ENCODE peak calls at places on chromosome 16, in nine cellular contexts. One of them, this sample, is unnamed.

GRCh38 chr16:4376126-4376819 is 4.6 kb downstream of the VASN start:
- DNase-seq in GM03348: peak
- DNase-seq in NCI-H1105: no peak
- DNase-seq in ovary: peak
- DNase-seq in stimulated activated CD4-positive, alpha-beta T cell treated with anti-CD3 and anti-CD28 coated beads, Interleukin-4, amount 100 ng/mL, for 1 hour: no peak
- DNase-seq in AG09309: no peak
- DNase-seq in NCI-H1436: no peak
- DNase-seq in activated T-cell treated with anti-CD3 and anti-CD28 coated beads for 1 hour: no peak
- DNase-seq in activated CD4-positive, CD25-positive, alpha-beta regulatory T cell: no peak
- DNase-seq in this sample: no peak

GRCh38 chr16:69089091-69089912 is 16.2 kb upstream of the HAS3 start:
- DNase-seq in GM03348: no peak
- DNase-seq in NCI-H1105: no peak
- DNase-seq in ovary: no peak
- DNase-seq in stimulated activated CD4-positive, alpha-beta T cell treated with anti-CD3 and anti-CD28 coated beads, Interleukin-4, amount 100 ng/mL, for 1 hour: no peak
- DNase-seq in AG09309: no peak
- DNase-seq in NCI-H1436: peak
- DNase-seq in activated T-cell treated with anti-CD3 and anti-CD28 coated beads for 1 hour: no peak
- DNase-seq in activated CD4-positive, CD25-positive, alpha-beta regulatory T cell: no peak
- DNase-seq in this sample: no peak

GRCh38 chr16:23185661-23186060 is 3.1 kb downstream of the SCNN1G start:
- DNase-seq in GM03348: no peak
- DNase-seq in NCI-H1105: no peak
- DNase-seq in ovary: no peak
- DNase-seq in stimulated activated CD4-positive, alpha-beta T cell treated with anti-CD3 and anti-CD28 coated beads, Interleukin-4, amount 100 ng/mL, for 1 hour: no peak
- DNase-seq in AG09309: no peak
- DNase-seq in NCI-H1436: no peak
- DNase-seq in activated T-cell treated with anti-CD3 and anti-CD28 coated beads for 1 hour: no peak
- DNase-seq in activated CD4-positive, CD25-positive, alpha-beta regulatory T cell: no peak
- DNase-seq in this sample: no peak

GRCh38 chr16:11401161-11402050 is 56.1 kb downstream of the RMI2 start:
- DNase-seq in GM03348: no peak
- DNase-seq in NCI-H1105: no peak
- DNase-seq in ovary: no peak
- DNase-seq in stimulated activated CD4-positive, alpha-beta T cell treated with anti-CD3 and anti-CD28 coated beads, Interleukin-4, amount 100 ng/mL, for 1 hour: no peak
- DNase-seq in AG09309: no peak
- DNase-seq in NCI-H1436: no peak
- DNase-seq in activated T-cell treated with anti-CD3 and anti-CD28 coated beads for 1 hour: no peak
- DNase-seq in activated CD4-positive, CD25-positive, alpha-beta regulatory T cell: no peak
- DNase-seq in this sample: no peak

GRCh38 chr16:4115209-4115940 is 867 bp downstream of the ADCY9 start:
- DNase-seq in GM03348: peak
- DNase-seq in NCI-H1105: peak
- DNase-seq in ovary: peak
- DNase-seq in stimulated activated CD4-positive, alpha-beta T cell treated with anti-CD3 and anti-CD28 coated beads, Interleukin-4, amount 100 ng/mL, for 1 hour: peak
- DNase-seq in AG09309: no peak
- DNase-seq in NCI-H1436: peak
- DNase-seq in activated T-cell treated with anti-CD3 and anti-CD28 coated beads for 1 hour: peak
- DNase-seq in activated CD4-positive, CD25-positive, alpha-beta regulatory T cell: no peak
- DNase-seq in this sample: peak

GRCh38 chr16:70610273-70611223 is 35.8 kb upstream of the IL34 start:
- DNase-seq in GM03348: no peak
- DNase-seq in NCI-H1105: no peak
- DNase-seq in ovary: no peak
- DNase-seq in stimulated activated CD4-positive, alpha-beta T cell treated with anti-CD3 and anti-CD28 coated beads, Interleukin-4, amount 100 ng/mL, for 1 hour: no peak
- DNase-seq in AG09309: no peak
- DNase-seq in NCI-H1436: no peak
- DNase-seq in activated T-cell treated with anti-CD3 and anti-CD28 coated beads for 1 hour: no peak
- DNase-seq in activated CD4-positive, CD25-positive, alpha-beta regulatory T cell: no peak
- DNase-seq in this sample: no peak

GRCh38 chr16:86118467-86119307 is 219.7 kb downstream of the IRF8 start:
- DNase-seq in GM03348: no peak
- DNase-seq in NCI-H1105: no peak
- DNase-seq in ovary: no peak
- DNase-seq in stimulated activated CD4-positive, alpha-beta T cell treated with anti-CD3 and anti-CD28 coated beads, Interleukin-4, amount 100 ng/mL, for 1 hour: no peak
- DNase-seq in AG09309: no peak
- DNase-seq in NCI-H1436: no peak
- DNase-seq in activated T-cell treated with anti-CD3 and anti-CD28 coated beads for 1 hour: no peak
- DNase-seq in activated CD4-positive, CD25-positive, alpha-beta regulatory T cell: no peak
- DNase-seq in this sample: no peak

GRCh38 chr16:35750157-35750689 is 2290.8 kb downstream of the TP53TG3F start:
- DNase-seq in GM03348: peak
- DNase-seq in NCI-H1105: no peak
- DNase-seq in ovary: no peak
- DNase-seq in stimulated activated CD4-positive, alpha-beta T cell treated with anti-CD3 and anti-CD28 coated beads, Interleukin-4, amount 100 ng/mL, for 1 hour: no peak
- DNase-seq in AG09309: no peak
- DNase-seq in NCI-H1436: no peak
- DNase-seq in activated T-cell treated with anti-CD3 and anti-CD28 coated beads for 1 hour: no peak
- DNase-seq in activated CD4-positive, CD25-positive, alpha-beta regulatory T cell: no peak
- DNase-seq in this sample: no peak

GRCh38 chr16:11312718-11313492 is 31.8 kb upstream of the PRM1 start:
- DNase-seq in GM03348: peak
- DNase-seq in NCI-H1105: no peak
- DNase-seq in ovary: peak
- DNase-seq in stimulated activated CD4-positive, alpha-beta T cell treated with anti-CD3 and anti-CD28 coated beads, Interleukin-4, amount 100 ng/mL, for 1 hour: no peak
- DNase-seq in AG09309: peak
- DNase-seq in NCI-H1436: no peak
- DNase-seq in activated T-cell treated with anti-CD3 and anti-CD28 coated beads for 1 hour: no peak
- DNase-seq in activated CD4-positive, CD25-positive, alpha-beta regulatory T cell: no peak
- DNase-seq in this sample: no peak

GRCh38 chr16:4481965-4482364 is 5.8 kb downstream of the HMOX2 start:
- DNase-seq in GM03348: no peak
- DNase-seq in NCI-H1105: no peak
- DNase-seq in ovary: no peak
- DNase-seq in stimulated activated CD4-positive, alpha-beta T cell treated with anti-CD3 and anti-CD28 coated beads, Interleukin-4, amount 100 ng/mL, for 1 hour: no peak
- DNase-seq in AG09309: no peak
- DNase-seq in NCI-H1436: no peak
- DNase-seq in activated T-cell treated with anti-CD3 and anti-CD28 coated beads for 1 hour: no peak
- DNase-seq in activated CD4-positive, CD25-positive, alpha-beta regulatory T cell: no peak
- DNase-seq in this sample: no peak

GRCh38 chr16:787978-788398 is at the start of gene RPUSD1:
- DNase-seq in GM03348: no peak
- DNase-seq in NCI-H1105: no peak
- DNase-seq in ovary: no peak
- DNase-seq in stimulated activated CD4-positive, alpha-beta T cell treated with anti-CD3 and anti-CD28 coated beads, Interleukin-4, amount 100 ng/mL, for 1 hour: peak
- DNase-seq in AG09309: no peak
- DNase-seq in NCI-H1436: no peak
- DNase-seq in activated T-cell treated with anti-CD3 and anti-CD28 coated beads for 1 hour: no peak
- DNase-seq in activated CD4-positive, CD25-positive, alpha-beta regulatory T cell: no peak
- DNase-seq in this sample: no peak

GRCh38 chr16:31476305-31477219 is 4.6 kb downstream of the TGFB1I1 start:
- DNase-seq in GM03348: no peak
- DNase-seq in NCI-H1105: no peak
- DNase-seq in ovary: no peak
- DNase-seq in stimulated activated CD4-positive, alpha-beta T cell treated with anti-CD3 and anti-CD28 coated beads, Interleukin-4, amount 100 ng/mL, for 1 hour: peak
- DNase-seq in AG09309: no peak
- DNase-seq in NCI-H1436: no peak
- DNase-seq in activated T-cell treated with anti-CD3 and anti-CD28 coated beads for 1 hour: peak
- DNase-seq in activated CD4-positive, CD25-positive, alpha-beta regulatory T cell: peak
- DNase-seq in this sample: peak

GRCh38 chr16:85422374-85423185 is 190.5 kb upstream of the GSE1 start:
- DNase-seq in GM03348: no peak
- DNase-seq in NCI-H1105: no peak
- DNase-seq in ovary: peak
- DNase-seq in stimulated activated CD4-positive, alpha-beta T cell treated with anti-CD3 and anti-CD28 coated beads, Interleukin-4, amount 100 ng/mL, for 1 hour: no peak
- DNase-seq in AG09309: no peak
- DNase-seq in NCI-H1436: no peak
- DNase-seq in activated T-cell treated with anti-CD3 and anti-CD28 coated beads for 1 hour: no peak
- DNase-seq in activated CD4-positive, CD25-positive, alpha-beta regulatory T cell: no peak
- DNase-seq in this sample: no peak

GRCh38 chr16:73052441-73053030 is 4.6 kb upstream of the ZFHX3 start:
- DNase-seq in GM03348: no peak
- DNase-seq in NCI-H1105: no peak
- DNase-seq in ovary: no peak
- DNase-seq in stimulated activated CD4-positive, alpha-beta T cell treated with anti-CD3 and anti-CD28 coated beads, Interleukin-4, amount 100 ng/mL, for 1 hour: no peak
- DNase-seq in AG09309: no peak
- DNase-seq in NCI-H1436: no peak
- DNase-seq in activated T-cell treated with anti-CD3 and anti-CD28 coated beads for 1 hour: no peak
- DNase-seq in activated CD4-positive, CD25-positive, alpha-beta regulatory T cell: no peak
- DNase-seq in this sample: no peak

GRCh38 chr16:15807603-15808009 is 49.2 kb downstream of the MYH11 start:
- DNase-seq in GM03348: no peak
- DNase-seq in NCI-H1105: no peak
- DNase-seq in ovary: peak
- DNase-seq in stimulated activated CD4-positive, alpha-beta T cell treated with anti-CD3 and anti-CD28 coated beads, Interleukin-4, amount 100 ng/mL, for 1 hour: no peak
- DNase-seq in AG09309: no peak
- DNase-seq in NCI-H1436: no peak
- DNase-seq in activated T-cell treated with anti-CD3 and anti-CD28 coated beads for 1 hour: no peak
- DNase-seq in activated CD4-positive, CD25-positive, alpha-beta regulatory T cell: no peak
- DNase-seq in this sample: no peak

GRCh38 chr16:27859020-27859419 is 204.5 kb downstream of the GSG1L start:
- DNase-seq in GM03348: no peak
- DNase-seq in NCI-H1105: no peak
- DNase-seq in ovary: no peak
- DNase-seq in stimulated activated CD4-positive, alpha-beta T cell treated with anti-CD3 and anti-CD28 coated beads, Interleukin-4, amount 100 ng/mL, for 1 hour: no peak
- DNase-seq in AG09309: no peak
- DNase-seq in NCI-H1436: no peak
- DNase-seq in activated T-cell treated with anti-CD3 and anti-CD28 coated beads for 1 hour: no peak
- DNase-seq in activated CD4-positive, CD25-positive, alpha-beta regulatory T cell: no peak
- DNase-seq in this sample: no peak

GRCh38 chr16:56603589-56603988 is 4.8 kb upstream of the MT2A start:
- DNase-seq in GM03348: no peak
- DNase-seq in NCI-H1105: no peak
- DNase-seq in ovary: no peak
- DNase-seq in stimulated activated CD4-positive, alpha-beta T cell treated with anti-CD3 and anti-CD28 coated beads, Interleukin-4, amount 100 ng/mL, for 1 hour: no peak
- DNase-seq in AG09309: no peak
- DNase-seq in NCI-H1436: peak
- DNase-seq in activated T-cell treated with anti-CD3 and anti-CD28 coated beads for 1 hour: no peak
- DNase-seq in activated CD4-positive, CD25-positive, alpha-beta regulatory T cell: no peak
- DNase-seq in this sample: no peak

GRCh38 chr16:4624015-4624826 is at the start of gene MGRN1:
- DNase-seq in GM03348: peak
- DNase-seq in NCI-H1105: peak
- DNase-seq in ovary: peak
- DNase-seq in stimulated activated CD4-positive, alpha-beta T cell treated with anti-CD3 and anti-CD28 coated beads, Interleukin-4, amount 100 ng/mL, for 1 hour: peak
- DNase-seq in AG09309: peak
- DNase-seq in NCI-H1436: peak
- DNase-seq in activated T-cell treated with anti-CD3 and anti-CD28 coated beads for 1 hour: peak
- DNase-seq in activated CD4-positive, CD25-positive, alpha-beta regulatory T cell: peak
- DNase-seq in this sample: peak

GRCh38 chr16:30893744-30894539 is at the start of gene BCL7C:
- DNase-seq in GM03348: peak
- DNase-seq in NCI-H1105: peak
- DNase-seq in ovary: peak
- DNase-seq in stimulated activated CD4-positive, alpha-beta T cell treated with anti-CD3 and anti-CD28 coated beads, Interleukin-4, amount 100 ng/mL, for 1 hour: peak
- DNase-seq in AG09309: peak
- DNase-seq in NCI-H1436: peak
- DNase-seq in activated T-cell treated with anti-CD3 and anti-CD28 coated beads for 1 hour: peak
- DNase-seq in activated CD4-positive, CD25-positive, alpha-beta regulatory T cell: peak
- DNase-seq in this sample: peak

GRCh38 chr16:20971420-20971819 is 70.8 kb downstream of the LYRM1 start:
- DNase-seq in GM03348: no peak
- DNase-seq in NCI-H1105: no peak
- DNase-seq in ovary: no peak
- DNase-seq in stimulated activated CD4-positive, alpha-beta T cell treated with anti-CD3 and anti-CD28 coated beads, Interleukin-4, amount 100 ng/mL, for 1 hour: no peak
- DNase-seq in AG09309: no peak
- DNase-seq in NCI-H1436: no peak
- DNase-seq in activated T-cell treated with anti-CD3 and anti-CD28 coated beads for 1 hour: no peak
- DNase-seq in activated CD4-positive, CD25-positive, alpha-beta regulatory T cell: no peak
- DNase-seq in this sample: no peak

GRCh38 chr16:10970065-10970464 is 25.7 kb downstream of the CLEC16A start:
- DNase-seq in GM03348: no peak
- DNase-seq in NCI-H1105: no peak
- DNase-seq in ovary: no peak
- DNase-seq in stimulated activated CD4-positive, alpha-beta T cell treated with anti-CD3 and anti-CD28 coated beads, Interleukin-4, amount 100 ng/mL, for 1 hour: no peak
- DNase-seq in AG09309: no peak
- DNase-seq in NCI-H1436: no peak
- DNase-seq in activated T-cell treated with anti-CD3 and anti-CD28 coated beads for 1 hour: no peak
- DNase-seq in activated CD4-positive, CD25-positive, alpha-beta regulatory T cell: no peak
- DNase-seq in this sample: no peak

GRCh38 chr16:17312100-17312732 is 158.5 kb downstream of the XYLT1 start:
- DNase-seq in GM03348: no peak
- DNase-seq in NCI-H1105: no peak
- DNase-seq in ovary: no peak
- DNase-seq in stimulated activated CD4-positive, alpha-beta T cell treated with anti-CD3 and anti-CD28 coated beads, Interleukin-4, amount 100 ng/mL, for 1 hour: no peak
- DNase-seq in AG09309: no peak
- DNase-seq in NCI-H1436: no peak
- DNase-seq in activated T-cell treated with anti-CD3 and anti-CD28 coated beads for 1 hour: no peak
- DNase-seq in activated CD4-positive, CD25-positive, alpha-beta regulatory T cell: no peak
- DNase-seq in this sample: no peak

GRCh38 chr16:27270389-27270788 is 1.8 kb upstream of the NSMCE1 start:
- DNase-seq in GM03348: no peak
- DNase-seq in NCI-H1105: no peak
- DNase-seq in ovary: no peak
- DNase-seq in stimulated activated CD4-positive, alpha-beta T cell treated with anti-CD3 and anti-CD28 coated beads, Interleukin-4, amount 100 ng/mL, for 1 hour: no peak
- DNase-seq in AG09309: no peak
- DNase-seq in NCI-H1436: no peak
- DNase-seq in activated T-cell treated with anti-CD3 and anti-CD28 coated beads for 1 hour: no peak
- DNase-seq in activated CD4-positive, CD25-positive, alpha-beta regulatory T cell: no peak
- DNase-seq in this sample: no peak

GRCh38 chr16:58110590-58111330 is 18.4 kb downstream of the CFAP20 start:
- DNase-seq in GM03348: no peak
- DNase-seq in NCI-H1105: no peak
- DNase-seq in ovary: no peak
- DNase-seq in stimulated activated CD4-positive, alpha-beta T cell treated with anti-CD3 and anti-CD28 coated beads, Interleukin-4, amount 100 ng/mL, for 1 hour: no peak
- DNase-seq in AG09309: no peak
- DNase-seq in NCI-H1436: no peak
- DNase-seq in activated T-cell treated with anti-CD3 and anti-CD28 coated beads for 1 hour: no peak
- DNase-seq in activated CD4-positive, CD25-positive, alpha-beta regulatory T cell: no peak
- DNase-seq in this sample: no peak

GRCh38 chr16:4465977-4466779 is 8.2 kb downstream of the NMRAL1 start:
- DNase-seq in GM03348: no peak
- DNase-seq in NCI-H1105: no peak
- DNase-seq in ovary: no peak
- DNase-seq in stimulated activated CD4-positive, alpha-beta T cell treated with anti-CD3 and anti-CD28 coated beads, Interleukin-4, amount 100 ng/mL, for 1 hour: peak
- DNase-seq in AG09309: no peak
- DNase-seq in NCI-H1436: no peak
- DNase-seq in activated T-cell treated with anti-CD3 and anti-CD28 coated beads for 1 hour: peak
- DNase-seq in activated CD4-positive, CD25-positive, alpha-beta regulatory T cell: no peak
- DNase-seq in this sample: no peak

GRCh38 chr16:70725024-70725911 is 39.4 kb upstream of the MTSS2 start:
- DNase-seq in GM03348: no peak
- DNase-seq in NCI-H1105: no peak
- DNase-seq in ovary: peak
- DNase-seq in stimulated activated CD4-positive, alpha-beta T cell treated with anti-CD3 and anti-CD28 coated beads, Interleukin-4, amount 100 ng/mL, for 1 hour: no peak
- DNase-seq in AG09309: no peak
- DNase-seq in NCI-H1436: no peak
- DNase-seq in activated T-cell treated with anti-CD3 and anti-CD28 coated beads for 1 hour: no peak
- DNase-seq in activated CD4-positive, CD25-positive, alpha-beta regulatory T cell: no peak
- DNase-seq in this sample: no peak

GRCh38 chr16:57795431-57795878 is 6.8 kb downstream of the KIFC3 start:
- DNase-seq in GM03348: peak
- DNase-seq in NCI-H1105: no peak
- DNase-seq in ovary: no peak
- DNase-seq in stimulated activated CD4-positive, alpha-beta T cell treated with anti-CD3 and anti-CD28 coated beads, Interleukin-4, amount 100 ng/mL, for 1 hour: peak
- DNase-seq in AG09309: no peak
- DNase-seq in NCI-H1436: peak
- DNase-seq in activated T-cell treated with anti-CD3 and anti-CD28 coated beads for 1 hour: no peak
- DNase-seq in activated CD4-positive, CD25-positive, alpha-beta regulatory T cell: no peak
- DNase-seq in this sample: peak

GRCh38 chr16:10610499-10611184 is 30.2 kb upstream of the EMP2 start:
- DNase-seq in GM03348: no peak
- DNase-seq in NCI-H1105: no peak
- DNase-seq in ovary: no peak
- DNase-seq in stimulated activated CD4-positive, alpha-beta T cell treated with anti-CD3 and anti-CD28 coated beads, Interleukin-4, amount 100 ng/mL, for 1 hour: no peak
- DNase-seq in AG09309: no peak
- DNase-seq in NCI-H1436: no peak
- DNase-seq in activated T-cell treated with anti-CD3 and anti-CD28 coated beads for 1 hour: no peak
- DNase-seq in activated CD4-positive, CD25-positive, alpha-beta regulatory T cell: no peak
- DNase-seq in this sample: no peak

GRCh38 chr16:2325791-2326190 is 14.7 kb downstream of the ABCA3 start:
- DNase-seq in GM03348: no peak
- DNase-seq in NCI-H1105: no peak
- DNase-seq in ovary: no peak
- DNase-seq in stimulated activated CD4-positive, alpha-beta T cell treated with anti-CD3 and anti-CD28 coated beads, Interleukin-4, amount 100 ng/mL, for 1 hour: no peak
- DNase-seq in AG09309: no peak
- DNase-seq in NCI-H1436: no peak
- DNase-seq in activated T-cell treated with anti-CD3 and anti-CD28 coated beads for 1 hour: no peak
- DNase-seq in activated CD4-positive, CD25-positive, alpha-beta regulatory T cell: no peak
- DNase-seq in this sample: no peak